ENCODE peak calls at places on chromosomes 1 and 21, in four cellular contexts. S is activated CD8-positive, alpha-beta T cell treated with anti-CD3 and anti-CD28 coated beads for 36 hours; Y is T-helper 1 cell; Q is fibroblast of the conjunctiva. H is an unnamed sample.

GRCh38 chr1:38690790-38691189 is 168.8 kb downstream of the RRAGC start:
- DNase-seq in S (no peak), Y (no peak), Q (no peak), H (no peak)

GRCh38 chr21:27268290-27268689 is 301.4 kb upstream of the ADAMTS5 start:
- DNase-seq in S (no peak), Y (no peak), Q (no peak), H (peak)

GRCh38 chr1:107473065-107473464 is 332.2 kb downstream of the NTNG1 start:
- DNase-seq in S (no peak), Y (no peak), Q (no peak), H (no peak)

GRCh38 chr1:240306673-240307072 is 215.0 kb downstream of the FMN2 start:
- DNase-seq in S (no peak), Y (no peak), Q (no peak), H (peak)

GRCh38 chr1:111468717-111469100 is 5.1 kb upstream of the C1orf162 start:
- DNase-seq in S (no peak), Y (no peak), Q (no peak), H (no peak)

GRCh38 chr1:36366091-36366661 is 19.5 kb downstream of the STK40 start:
- DNase-seq in S (peak), Y (no peak), Q (no peak), H (no peak)

GRCh38 chr1:3954391-3955160 is 54.5 kb upstream of the C1orf174 start:
- DNase-seq in S (no peak), Y (no peak), Q (no peak), H (no peak)

GRCh38 chr1:151370211-151370911 is 2.1 kb downstream of the SELENBP1 start:
- DNase-seq in S (no peak), Y (no peak), Q (no peak), H (no peak)

GRCh38 chr21:36465481-36465880 is 14.4 kb downstream of the CLDN14 start:
- DNase-seq in S (no peak), Y (no peak), Q (no peak), H (no peak)

GRCh38 chr1:53553734-53554509 is 94.7 kb downstream of the DMRTB1 start:
- DNase-seq in S (peak), Y (no peak), Q (no peak), H (no peak)

GRCh38 chr1:53604291-53604919 is 134.6 kb downstream of the GLIS1 start:
- DNase-seq in S (no peak), Y (no peak), Q (no peak), H (peak)

GRCh38 chr1:48018799-48019198 is 21.6 kb upstream of the TRABD2B start:
- DNase-seq in S (no peak), Y (no peak), Q (no peak), H (no peak)

GRCh38 chr1:92298213-92298572 is 594 bp downstream of the GLMN start:
- DNase-seq in S (no peak), Y (no peak), Q (no peak), H (no peak)